ENCODE peak calls at places on chromosomes 13 and 19, in six cellular contexts. N is K562, D is A549, O is endothelial cell of umbilical vein, J is HepG2, S is GM12878. I is an unnamed sample.

GRCh38 chr19:485583-486236 is 10.6 kb upstream of the MADCAM1 start:
- DNase-seq in N (no peak), D (no peak), O (no peak), J (peak), S (no peak), I (no peak)

GRCh38 chr19:51131780-51132680 is 7.3 kb downstream of the SIGLEC9 start:
- DNase-seq in N (peak), D (peak), O (peak), J (no peak), S (no peak), I (peak)

GRCh38 chr19:48552406-48553322 is 692 bp downstream of the SULT2B1 start:
- DNase-seq in N (no peak), D (no peak), O (no peak), J (no peak), S (no peak), I (peak)

GRCh38 chr19:42250666-42251531 is 4.0 kb downstream of the ERF start:
- DNase-seq in N (no peak), D (no peak), O (peak), J (no peak), S (no peak), I (no peak)

GRCh38 chr19:21767065-21767800 is at the start of gene ZNF100:
- DNase-seq in N (peak), D (no peak), O (peak), J (peak), S (peak), I (peak)

GRCh38 chr19:33221641-33222040 is 4.0 kb downstream of the SLC7A10 start:
- DNase-seq in N (no peak), D (peak), O (no peak), J (no peak), S (no peak), I (no peak)

GRCh38 chr19:30328096-30328495 is 44.1 kb upstream of the ZNF536 start:
- DNase-seq in N (no peak), D (no peak), O (no peak), J (no peak), S (no peak), I (no peak)

GRCh38 chr19:43723588-43723987 is 7.7 kb downstream of the IRGC start:
- DNase-seq in N (no peak), D (peak), O (no peak), J (no peak), S (no peak), I (no peak)

GRCh38 chr13:26168835-26169234 is 53.3 kb downstream of the RNF6 start:
- DNase-seq in N (no peak), D (no peak), O (no peak), J (no peak), S (no peak), I (no peak)

GRCh38 chr13:45063261-45063870 is 56.9 kb upstream of the GTF2F2 start:
- DNase-seq in N (no peak), D (no peak), O (no peak), J (no peak), S (no peak), I (no peak)

GRCh38 chr19:35264281-35265125 is 4.3 kb upstream of the USF2 start:
- DNase-seq in N (no peak), D (no peak), O (no peak), J (no peak), S (no peak), I (no peak)

GRCh38 chr13:62305758-62306157 is 890.1 kb upstream of the PCDH20 start:
- DNase-seq in N (no peak), D (no peak), O (no peak), J (no peak), S (peak), I (no peak)

GRCh38 chr13:31521466-31521865 is 217.9 kb upstream of the RXFP2 start:
- DNase-seq in N (no peak), D (no peak), O (no peak), J (no peak), S (no peak), I (no peak)

GRCh38 chr13:86692291-86692690 is 893.1 kb upstream of the SLITRK6 start:
- DNase-seq in N (no peak), D (no peak), O (no peak), J (no peak), S (no peak), I (no peak)

GRCh38 chr13:34943675-34944634 is 1.9 kb downstream of the NBEA start:
- DNase-seq in N (no peak), D (no peak), O (peak), J (no peak), S (no peak), I (no peak)

GRCh38 chr13:74056829-74057564 is 77.2 kb downstream of the KLF12 start:
- DNase-seq in N (no peak), D (no peak), O (no peak), J (no peak), S (no peak), I (no peak)

GRCh38 chr19:49601482-49602038 is 10.6 kb downstream of the PRR12 start:
- DNase-seq in N (no peak), D (no peak), O (no peak), J (no peak), S (no peak), I (no peak)

GRCh38 chr13:50888362-50888761 is 21.2 kb upstream of the RNASEH2B start:
- DNase-seq in N (no peak), D (no peak), O (no peak), J (no peak), S (no peak), I (no peak)

GRCh38 chr13:23463631-23464030 is 30.1 kb upstream of the SACS start:
- DNase-seq in N (no peak), D (no peak), O (no peak), J (no peak), S (no peak), I (no peak)

GRCh38 chr19:50300814-50301606 is 28.2 kb downstream of the KCNC3 start:
- DNase-seq in N (no peak), D (peak), O (peak), J (peak), S (no peak), I (peak)

GRCh38 chr13:24251525-24251924 is 57.9 kb upstream of the C1QTNF9 start:
- DNase-seq in N (no peak), D (no peak), O (no peak), J (no peak), S (no peak), I (no peak)

GRCh38 chr19:50551713-50552187 is 16.5 kb downstream of the LRRC4B start:
- DNase-seq in N (peak), D (no peak), O (no peak), J (no peak), S (no peak), I (no peak)

GRCh38 chr13:113924184-113924583 is 49.7 kb downstream of the C13orf46 start:
- DNase-seq in N (no peak), D (no peak), O (no peak), J (no peak), S (no peak), I (no peak)

GRCh38 chr13:23467048-23467931 is 33.8 kb upstream of the SACS start:
- DNase-seq in N (no peak), D (no peak), O (no peak), J (no peak), S (no peak), I (no peak)

GRCh38 chr13:79404985-79405384 is 1.1 kb downstream of the RBM26 start:
- DNase-seq in N (peak), D (no peak), O (peak), J (no peak), S (no peak), I (peak)

GRCh38 chr13:79492313-79492798 is 11.4 kb downstream of the NDFIP2 start:
- DNase-seq in N (no peak), D (no peak), O (no peak), J (no peak), S (no peak), I (no peak)

GRCh38 chr19:33376423-33376822 is 2.9 kb downstream of the CEBPG start:
- DNase-seq in N (no peak), D (peak), O (peak), J (peak), S (no peak), I (no peak)

GRCh38 chr13:20053891-20054290 is 95.4 kb downstream of the ZMYM2 start:
- DNase-seq in N (no peak), D (no peak), O (no peak), J (no peak), S (no peak), I (no peak)

GRCh38 chr19:5971714-5972354 is 6.1 kb downstream of the RANBP3 start:
- DNase-seq in N (no peak), D (no peak), O (no peak), J (no peak), S (no peak), I (no peak)

GRCh38 chr13:79056706-79057105 is 349.3 kb downstream of the RBM26 start:
- DNase-seq in N (no peak), D (no peak), O (no peak), J (no peak), S (no peak), I (no peak)

GRCh38 chr13:39463611-39464010 is 139.4 kb downstream of the LHFPL6 start:
- DNase-seq in N (no peak), D (no peak), O (no peak), J (no peak), S (no peak), I (no peak)

GRCh38 chr19:6196361-6196760 is 60.9 kb downstream of the ACSBG2 start:
- DNase-seq in N (no peak), D (no peak), O (no peak), J (no peak), S (no peak), I (no peak)

GRCh38 chr13:50845211-50845610 is 1.7 kb upstream of the DLEU7 start:
- DNase-seq in N (no peak), D (no peak), O (no peak), J (no peak), S (no peak), I (peak)

GRCh38 chr13:95083758-95084157 is 217.5 kb downstream of the ABCC4 start:
- DNase-seq in N (no peak), D (peak), O (peak), J (no peak), S (no peak), I (no peak)

GRCh38 chr19:4652075-4652474 is 12.8 kb downstream of the TNFAIP8L1 start:
- DNase-seq in N (no peak), D (no peak), O (no peak), J (no peak), S (no peak), I (no peak)

GRCh38 chr19:1651061-1651547 is 1.3 kb downstream of the TCF3 start:
- DNase-seq in N (no peak), D (no peak), O (peak), J (no peak), S (peak), I (peak)

GRCh38 chr13:78689011-78689410 is 30.1 kb upstream of the OBI1 start:
- DNase-seq in N (no peak), D (no peak), O (peak), J (peak), S (no peak), I (no peak)

GRCh38 chr13:70253834-70254233 is 145.6 kb upstream of the KLHL1 start:
- DNase-seq in N (no peak), D (no peak), O (no peak), J (peak), S (no peak), I (no peak)

GRCh38 chr19:11558881-11559828 is at the start of gene ELOF1:
- DNase-seq in N (peak), D (peak), O (peak), J (peak), S (peak), I (peak)
- TF ChIP-seq POLR2A in N (peak), D (peak), O (peak), J (peak), S (peak), I (peak)

GRCh38 chr13:101423872-101424271 is 7.6 kb upstream of the NALCN start:
- DNase-seq in N (no peak), D (no peak), O (no peak), J (no peak), S (no peak), I (no peak)
- TF ChIP-seq MYC in N (no peak), D (no peak), O (no peak), J (no peak), S (no peak), I (no peak)

GRCh38 chr19:18273566-18274302 is 518 bp downstream of the IQCN start:
- DNase-seq in N (no peak), D (no peak), O (no peak), J (no peak), S (no peak), I (no peak)

GRCh38 chr19:18274303-18274775 is at the start of gene IQCN:
- DNase-seq in N (no peak), D (peak), O (no peak), J (peak), S (no peak), I (peak)

GRCh38 chr19:18278521-18279265 is 2.7 kb downstream of the JUND start:
- DNase-seq in N (no peak), D (peak), O (peak), J (no peak), S (no peak), I (peak)

GRCh38 chr19:18271433-18271841 is 2.8 kb downstream of the IQCN start:
- DNase-seq in N (no peak), D (no peak), O (no peak), J (no peak), S (no peak), I (no peak)

DNA sequence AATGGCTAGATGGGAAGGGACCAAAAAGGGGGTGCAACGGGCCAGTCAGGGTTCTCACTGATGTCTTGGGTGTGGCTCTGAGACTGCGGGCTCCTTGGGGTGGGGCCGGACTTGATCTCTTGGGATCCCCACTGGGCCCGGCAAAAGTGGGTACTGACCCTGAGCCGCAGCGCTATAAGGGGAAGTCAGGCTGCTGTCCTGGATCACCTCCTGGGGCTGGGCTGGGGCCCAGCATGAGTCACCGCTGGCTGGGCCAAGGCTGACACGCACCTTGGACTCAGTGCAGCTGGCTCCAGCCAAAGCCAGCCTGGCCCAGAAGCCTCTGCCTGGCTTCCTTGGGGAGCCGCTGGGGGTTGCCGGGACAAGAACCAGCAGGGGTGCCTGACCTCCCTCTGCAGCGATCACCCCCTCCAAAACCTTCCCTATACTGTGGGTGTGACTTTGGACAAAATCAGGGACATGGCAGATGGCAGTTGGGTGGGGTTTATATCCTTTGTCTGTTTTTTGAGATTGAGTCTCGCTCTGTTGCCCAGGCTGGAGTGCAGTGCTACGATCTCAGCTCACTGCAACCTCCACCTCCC is 614 bp upstream of the IQCN start:
- DNase-seq in N (peak), D (peak), O (peak), J (peak), S (no peak), I (peak)
- TF ChIP-seq CTCF in N (no peak), D (no peak), O (no peak), J (peak), S (no peak), I (no peak)

GRCh38 chr13:41458939-41459753 is 1.8 kb downstream of the RGCC start:
- DNase-seq in N (peak), D (peak), O (peak), J (peak), S (no peak), I (peak)

GRCh38 chr13:41456768-41457588 is at the start of gene RGCC:
- DNase-seq in N (peak), D (peak), O (peak), J (peak), S (no peak), I (peak)

GRCh38 chr13:41458187-41458938 is 1.0 kb downstream of the RGCC start:
- DNase-seq in N (peak), D (no peak), O (peak), J (no peak), S (no peak), I (peak)

GRCh38 chr13:41455725-41456419 is 1.5 kb upstream of the RGCC start:
- DNase-seq in N (no peak), D (peak), O (no peak), J (no peak), S (no peak), I (no peak)

DNA sequence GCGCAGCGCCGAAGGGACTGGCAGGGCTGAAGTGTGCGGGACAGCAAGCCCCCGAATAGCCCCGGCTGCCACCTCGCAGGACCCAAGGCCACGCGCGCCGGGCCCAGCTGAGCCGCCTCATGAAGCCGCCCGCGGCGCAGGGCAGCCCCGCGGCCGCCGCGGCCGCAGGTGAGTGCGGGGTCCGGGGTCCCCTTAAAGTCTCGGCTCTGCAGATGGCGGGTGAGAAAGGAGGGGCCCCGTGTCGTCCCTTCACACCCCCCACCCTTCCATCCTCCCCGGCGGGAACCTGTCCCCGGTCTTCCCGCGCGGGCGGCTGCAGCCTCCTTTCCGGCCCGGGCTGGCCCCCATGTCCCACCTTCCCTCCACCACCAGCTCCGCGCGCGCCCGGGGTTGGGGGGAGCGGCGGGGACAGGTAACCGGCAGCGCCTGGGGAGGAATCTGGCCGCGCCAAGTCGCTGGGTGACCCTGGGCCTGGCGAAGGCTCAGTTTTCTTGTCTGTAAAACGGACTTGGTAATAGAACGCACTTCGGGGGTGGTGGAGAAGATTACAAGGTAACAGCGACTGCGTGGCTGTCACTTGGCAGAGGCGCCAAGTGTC is 338 bp downstream of the RGCC start:
- DNase-seq in N (peak), D (no peak), O (no peak), J (no peak), S (no peak), I (peak)
- TF ChIP-seq POLR2A in N (no peak), D (no peak), O (no peak), J (no peak), S (peak), I (no peak)

DNA sequence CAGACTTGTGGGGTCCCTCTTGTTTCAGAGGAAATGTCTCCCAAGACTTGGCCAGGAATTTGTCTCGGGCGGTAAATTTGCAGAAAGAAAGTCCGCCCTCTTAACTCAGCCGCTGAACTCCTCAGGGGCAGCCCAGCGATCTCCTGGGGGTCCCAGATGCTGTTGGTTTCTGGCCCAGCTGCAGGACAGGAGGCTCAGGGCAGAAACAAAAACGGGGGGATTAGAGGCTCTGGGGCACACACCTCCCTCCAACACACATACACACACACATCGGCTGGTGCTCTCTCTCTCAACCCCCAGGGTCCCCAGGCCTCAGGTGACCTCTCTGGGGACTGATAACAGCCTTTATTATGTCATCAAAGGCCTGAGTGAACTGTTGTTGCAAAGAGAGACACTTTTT is 7.1 kb downstream of the ARHGEF18 start:
- DNase-seq in N (no peak), D (no peak), O (no peak), J (no peak), S (no peak), I (no peak)
- TF ChIP-seq MYC in N (no peak), D (no peak), O (no peak), J (no peak), S (no peak), I (no peak)

GRCh38 chr13:108508263-108508662 is 121.1 kb upstream of the MYO16 start:
- DNase-seq in N (no peak), D (peak), O (no peak), J (peak), S (no peak), I (peak)
- TF ChIP-seq CTCF in N (peak), D (peak), O (no peak), J (peak), S (no peak), I (peak)

GRCh38 chr19:13117772-13118423 is at the start of gene NACC1:
- DNase-seq in N (peak), D (peak), O (peak), J (peak), S (no peak), I (peak)
- TF ChIP-seq POLR2A in N (no peak), D (no peak), O (no peak), J (no peak), S (peak), I (peak)

GRCh38 chr13:100644328-100644727 is 30.3 kb downstream of the TMTC4 start:
- DNase-seq in N (no peak), D (no peak), O (no peak), J (no peak), S (no peak), I (no peak)
- TF ChIP-seq MYC in N (no peak), D (no peak), O (no peak), J (no peak), S (no peak), I (no peak)

DNA sequence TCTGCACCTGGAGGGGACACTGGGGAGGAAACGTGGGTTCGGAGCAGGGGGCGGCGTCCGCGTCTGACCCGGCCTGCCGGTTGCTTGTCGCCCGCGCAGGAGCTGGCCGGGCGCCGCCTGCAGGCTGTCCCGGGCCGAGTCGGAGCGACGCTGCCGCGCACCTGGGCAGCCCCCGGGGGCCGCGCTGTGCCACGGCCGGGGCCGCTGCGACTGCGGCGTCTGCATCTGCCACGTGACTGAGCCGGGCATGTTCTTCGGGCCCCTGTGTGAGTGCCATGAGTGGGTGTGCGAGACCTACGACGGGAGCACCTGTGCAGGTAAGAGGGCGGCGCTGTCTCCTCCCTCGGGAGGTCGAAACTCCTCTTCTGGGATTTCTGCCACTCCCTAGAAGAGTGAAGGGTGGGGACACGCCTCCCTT is 1.3 kb downstream of the ITGBL1 start:
- DNase-seq in N (no peak), D (no peak), O (peak), J (no peak), S (no peak), I (no peak)
- TF ChIP-seq CTCF in N (no peak), D (no peak), O (peak), J (peak), S (no peak), I (no peak)